ENCODE peak calls at places on chromosomes 7 and 10, in seven cellular contexts. A, K, J, I, V, E and W are unnamed samples.

GRCh38 chr7:102992820-102993531 is 80.2 kb downstream of the LRRC17 start:
- DNase-seq in A (no peak), K (no peak), J (no peak), I (no peak), V (peak), E (no peak), W (no peak)

GRCh38 chr10:75493464-75493863 is 62.0 kb downstream of the LRMDA start:
- DNase-seq in A (no peak), K (no peak), J (no peak), I (no peak), V (no peak), E (no peak), W (no peak)

GRCh38 chr7:129782257-129783096 is 170.3 kb downstream of the UBE2H start:
- DNase-seq in A (no peak), K (no peak), J (no peak), I (no peak), V (no peak), E (no peak), W (no peak)

GRCh38 chr10:122939819-122940543 is 14.0 kb downstream of the C10orf88 start:
- DNase-seq in A (no peak), K (no peak), J (no peak), I (no peak), V (no peak), E (no peak), W (no peak)

GRCh38 chr7:103944230-103944900 is 45.1 kb downstream of the RELN start:
- DNase-seq in A (no peak), K (no peak), J (no peak), I (no peak), V (no peak), E (no peak), W (no peak)

GRCh38 chr7:101108961-101109360 is 17.9 kb upstream of the SERPINE1 start:
- DNase-seq in A (no peak), K (no peak), J (no peak), I (no peak), V (no peak), E (no peak), W (no peak)

GRCh38 chr10:5512881-5513698 is 11.7 kb upstream of the CALML3 start:
- DNase-seq in A (no peak), K (no peak), J (no peak), I (no peak), V (no peak), E (no peak), W (no peak)

GRCh38 chr10:43299579-43299978 is 32.7 kb upstream of the RASGEF1A start:
- DNase-seq in A (no peak), K (no peak), J (no peak), I (no peak), V (no peak), E (no peak), W (no peak)

DNA sequence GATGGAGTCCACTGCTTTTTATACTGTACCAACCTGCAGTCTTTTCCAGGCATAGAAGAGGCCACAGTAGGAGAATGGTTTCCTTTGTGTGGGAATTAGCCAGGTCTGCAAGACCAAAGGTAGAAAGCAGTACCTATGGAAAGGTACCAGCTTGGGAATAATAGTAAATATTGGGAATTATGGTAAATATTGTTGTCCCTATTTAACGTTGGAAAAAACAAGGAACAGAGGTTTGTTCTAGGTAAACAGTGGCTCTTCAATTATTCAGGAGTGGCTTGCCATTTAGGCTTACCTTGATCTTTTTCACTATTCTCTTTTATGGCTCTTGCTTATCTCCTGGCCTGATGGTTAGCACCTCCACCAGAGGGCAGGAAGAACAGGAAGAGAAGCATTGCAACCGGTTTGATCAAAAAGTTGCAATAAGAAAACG is 43.9 kb upstream of the GSAP start:
- DNase-seq in A (no peak), K (no peak), J (no peak), I (peak), V (no peak), E (no peak), W (no peak)
- TF ChIP-seq CTCF in A (no peak), K (peak), J (peak), I (peak), V (no peak), E (peak), W (no peak)

GRCh38 chr7:25720427-25720826 is 431.6 kb upstream of the NFE2L3 start:
- DNase-seq in A (no peak), K (no peak), J (peak), I (peak), V (no peak), E (no peak), W (no peak)
- TF ChIP-seq CTCF in A (peak), K (peak), J (peak), I (peak), V (peak), E (peak), W (peak)

GRCh38 chr7:115346685-115347084 is 424.8 kb downstream of the MDFIC start:
- DNase-seq in A (no peak), K (no peak), J (no peak), I (no peak), V (no peak), E (no peak), W (no peak)

GRCh38 chr7:115338016-115338415 is 416.1 kb downstream of the MDFIC start:
- DNase-seq in A (no peak), K (no peak), J (no peak), I (no peak), V (no peak), E (no peak), W (no peak)

DNA sequence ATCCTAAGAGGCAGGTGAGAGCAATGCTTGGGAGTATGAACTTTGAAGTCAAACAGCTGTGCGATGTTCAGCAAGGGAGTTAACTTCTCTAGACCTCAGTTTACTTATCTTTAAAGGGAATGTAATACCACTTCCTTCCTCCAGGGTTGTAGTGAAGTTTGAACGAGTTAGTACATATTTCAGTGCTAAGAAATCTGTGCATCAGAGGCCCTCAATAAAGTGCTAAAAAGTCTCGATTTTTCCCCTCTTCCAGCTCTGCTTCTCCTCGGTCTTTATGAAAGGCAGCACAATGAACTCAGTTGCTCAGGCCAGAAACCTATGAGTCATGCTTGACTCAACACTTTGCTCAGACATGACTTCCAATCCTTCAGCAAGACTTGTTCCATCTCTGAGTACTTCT is 418.9 kb downstream of the MDFIC start:
- DNase-seq in A (no peak), K (no peak), J (no peak), I (no peak), V (peak), E (no peak), W (no peak)
- TF ChIP-seq CTCF in A (peak), K (no peak), J (peak), I (peak), V (peak), E (no peak), W (no peak)

DNA sequence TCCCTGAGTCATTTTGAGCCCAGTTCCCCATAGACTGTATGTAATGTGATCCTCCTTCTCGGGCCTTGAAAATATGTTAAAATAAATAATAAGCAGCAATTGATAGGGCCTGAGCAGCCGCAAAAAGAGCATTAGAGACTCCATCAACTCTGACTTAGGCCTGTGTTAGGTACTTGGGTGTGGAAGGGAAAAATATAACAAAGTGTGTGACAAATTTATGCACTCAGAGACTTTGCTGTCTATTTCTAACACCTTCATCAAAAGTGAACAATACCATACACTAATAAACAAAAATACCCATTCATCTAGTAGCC is 31.4 kb upstream of the HABP2 start:
- DNase-seq in A (no peak), K (no peak), J (no peak), I (no peak), V (no peak), E (no peak), W (no peak)
- TF ChIP-seq CTCF in A (no peak), K (no peak), J (no peak), I (peak), V (no peak), E (no peak), W (no peak)

GRCh38 chr7:12069757-12070156 is 141.3 kb upstream of the TMEM106B start:
- DNase-seq in A (no peak), K (no peak), J (no peak), I (no peak), V (no peak), E (no peak), W (no peak)
- TF ChIP-seq CTCF in A (no peak), K (no peak), J (no peak), I (no peak), V (no peak), E (no peak), W (no peak)

GRCh38 chr10:47354900-47355299 is 6.7 kb downstream of the RBP3 start:
- DNase-seq in A (no peak), K (no peak), J (no peak), I (no peak), V (no peak), E (no peak), W (no peak)

GRCh38 chr10:47353351-47353750 is 5.2 kb downstream of the RBP3 start:
- DNase-seq in A (no peak), K (no peak), J (no peak), I (no peak), V (no peak), E (no peak), W (no peak)

GRCh38 chr10:47356708-47357107 is 8.5 kb downstream of the RBP3 start:
- DNase-seq in A (no peak), K (no peak), J (no peak), I (no peak), V (no peak), E (no peak), W (no peak)

GRCh38 chr10:47351899-47352815 is 4.0 kb downstream of the RBP3 start:
- DNase-seq in A (no peak), K (no peak), J (no peak), I (no peak), V (no peak), E (no peak), W (no peak)

DNA sequence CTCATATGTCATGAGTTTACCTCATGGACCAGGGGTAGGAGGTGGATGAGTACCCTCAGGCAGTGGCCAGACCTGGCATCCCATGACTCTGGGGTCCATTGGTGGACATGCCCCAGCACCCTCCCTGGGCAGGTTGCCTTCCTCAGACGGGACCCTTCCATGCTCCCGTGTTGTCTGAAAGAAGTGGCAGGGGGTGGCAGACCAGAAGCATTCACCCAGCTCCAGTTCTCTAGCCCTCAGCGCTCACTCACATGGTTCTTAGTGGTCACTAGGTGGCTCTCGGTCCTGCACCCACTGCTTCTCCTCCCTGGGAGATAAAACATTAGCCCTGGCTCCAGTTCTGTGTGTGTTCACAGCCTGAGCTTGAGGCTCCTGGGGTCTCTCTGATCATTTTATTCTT is 6.0 kb downstream of the RBP3 start:
- DNase-seq in A (peak), K (no peak), J (no peak), I (no peak), V (no peak), E (no peak), W (no peak)
- TF ChIP-seq CTCF in A (peak), K (peak), J (no peak), I (no peak), V (peak), E (peak), W (no peak)

GRCh38 chr7:143395187-143396149 is 13.2 kb downstream of the EPHA1 start:
- DNase-seq in A (no peak), K (no peak), J (no peak), I (no peak), V (no peak), E (no peak), W (no peak)
- TF ChIP-seq CTCF in A (peak), K (no peak), J (no peak), I (no peak), V (peak), E (peak), W (no peak)

DNA sequence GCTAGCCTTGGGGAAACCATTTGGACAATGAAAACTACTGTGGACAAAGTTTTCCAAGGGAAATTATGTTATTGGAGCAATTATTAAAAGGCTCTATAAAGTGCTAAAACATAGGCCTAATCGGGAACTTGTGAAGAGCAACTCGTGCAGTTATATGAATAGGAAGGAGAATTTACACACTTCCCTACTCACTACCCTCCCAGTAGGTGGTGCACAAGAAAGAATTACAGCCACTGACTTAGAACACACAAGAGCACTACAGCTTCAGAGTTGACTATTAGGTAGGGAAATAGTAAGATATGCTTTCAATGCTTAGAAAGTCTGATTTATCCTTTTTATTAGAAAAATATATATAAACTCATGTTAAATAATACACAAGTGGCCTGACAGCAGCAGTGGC is 47.2 kb downstream of the GSAP start:
- DNase-seq in A (peak), K (no peak), J (peak), I (no peak), V (no peak), E (no peak), W (no peak)
- TF ChIP-seq CTCF in A (peak), K (no peak), J (no peak), I (peak), V (no peak), E (no peak), W (no peak)